ENCODE peak calls at places on chromosomes 13 and 19, in nine cellular contexts. G is cardiac muscle cell, I is pancreas, X is SK-N-SH, O is GM23248, L is tibial nerve, J is aorta, D is thyroid gland, W is left ventricle myocardium inferior. T is an unnamed sample.

GRCh38 chr19:42563352-42564210 is 31.1 kb downstream of the CEACAM8 start:
- DNase-seq in D (peak; percentile 20), I (no peak), L (peak; percentile 5), X (peak; percentile 63), G (peak; percentile 73), W (no peak), O (peak; percentile 71), J (no peak), T (peak; percentile 49)

GRCh38 chr19:7703332-7703731 is 1.4 kb upstream of the FCER2 start:
- DNase-seq in D (no peak), I (no peak), L (no peak), X (no peak), G (no peak), W (no peak), O (no peak), J (no peak), T (no peak)

GRCh38 chr19:31109626-31110025 is 239.6 kb downstream of the TSHZ3 start:
- DNase-seq in O (no peak), L (no peak), G (no peak), D (no peak), I (no peak), J (no peak), W (no peak), X (peak; percentile 53), T (no peak)

GRCh38 chr19:43738780-43739211 is 16.0 kb downstream of the SMG9 start:
- DNase-seq in W (no peak), O (peak; percentile 31), D (no peak), G (no peak), J (no peak), I (no peak), L (no peak), X (no peak), T (no peak)

GRCh38 chr13:45143346-45143751 is 23.0 kb downstream of the GTF2F2 start:
- DNase-seq in O (no peak), L (no peak), W (no peak), J (no peak), I (no peak), X (no peak), D (no peak), G (no peak), T (no peak)

GRCh38 chr13:27131202-27131623 is 40.4 kb downstream of the USP12 start:
- DNase-seq in D (no peak), J (no peak), I (no peak), G (no peak), X (no peak), L (no peak), O (peak; percentile 38), W (no peak), T (no peak)

GRCh38 chr13:87889241-87889640 is 218.1 kb downstream of the SLITRK5 start:
- DNase-seq in D (no peak), W (no peak), O (no peak), X (no peak), I (no peak), J (no peak), L (no peak), G (no peak), T (no peak)

GRCh38 chr19:42420055-42420544 is 7.1 kb downstream of the LIPE start:
- DNase-seq in G (no peak), L (no peak), I (no peak), W (no peak), X (peak; percentile 76), O (peak; percentile 67), J (peak; percentile 61), D (no peak), T (no peak)

GRCh38 chr13:32045963-32046785 is 14.6 kb downstream of the FRY start:
- DNase-seq in J (no peak), W (no peak), O (peak; percentile 53), I (peak; percentile 29), G (no peak), D (peak; percentile 7), X (no peak), L (peak; percentile 67), T (no peak)

GRCh38 chr13:101415358-101416174 is 742 bp downstream of the NALCN start:
- DNase-seq in G (no peak), J (no peak), D (peak; percentile 4), O (peak; percentile 10), L (no peak), W (no peak), I (no peak), X (no peak), T (no peak)

GRCh38 chr13:48125794-48126228 is 30.9 kb upstream of the MED4 start:
- DNase-seq in W (no peak), O (peak; percentile 70), L (peak; percentile 49), G (peak; percentile 3), J (no peak), X (no peak), D (peak; percentile 22), I (no peak), T (no peak)

GRCh38 chr13:109867766-109868165 is 81.4 kb upstream of the IRS2 start:
- DNase-seq in O (no peak), I (no peak), D (no peak), X (no peak), W (no peak), J (no peak), L (no peak), G (no peak), T (no peak)

GRCh38 chr13:109869312-109870237 is 83.2 kb upstream of the IRS2 start:
- DNase-seq in D (peak; percentile 90), J (peak; percentile 88), L (no peak), G (no peak), W (peak; percentile 81), X (peak; percentile 86), O (peak; percentile 65), I (peak; percentile 75), T (peak; percentile 90)

GRCh38 chr13:109870281-109871017 is 84.1 kb upstream of the IRS2 start:
- DNase-seq in J (no peak), W (no peak), I (no peak), L (no peak), G (no peak), O (no peak), D (no peak), X (no peak), T (no peak)

GRCh38 chr13:109871018-109871370 is 84.6 kb upstream of the IRS2 start:
- DNase-seq in D (no peak), L (no peak), O (peak; percentile 28), J (no peak), G (no peak), W (no peak), I (no peak), X (no peak), T (no peak)

GRCh38 chr13:109868583-109869311 is 82.4 kb upstream of the IRS2 start:
- DNase-seq in O (peak; percentile 21), X (no peak), W (no peak), D (no peak), L (no peak), J (no peak), G (no peak), I (no peak), T (no peak)
- H3K4me3 ChIP-seq in O (no peak overlapping the region), X (no peak overlapping the region), W (peak overlapping the region; percentile 57), D (no peak overlapping the region), L (no peak overlapping the region), J (peak overlapping the region; percentile 28), G (no peak overlapping the region), I (peak overlapping the region; percentile 48), T (peak overlapping the region; percentile 67)

GRCh38 chr19:18580311-18580710 is 8.3 kb upstream of the REX1BD start:
- DNase-seq in L (no peak), J (no peak), I (no peak), O (no peak), G (no peak), X (no peak), W (no peak), D (no peak), T (no peak)
- H3K4me1 ChIP-seq in L (no peaks in the 10 kb centered on the region), J (no peaks in the 10 kb centered on the region), I (no peaks in the 10 kb centered on the region), O (no peaks in the 10 kb centered on the region), G (no peaks in the 10 kb centered on the region), X (no peaks in the 10 kb centered on the region), W (no peaks in the 10 kb centered on the region), D (no peaks in the 10 kb centered on the region), T (no peaks in the 10 kb centered on the region)

GRCh38 chr13:72293206-72293605 is 426.2 kb upstream of the DACH1 start:
- DNase-seq in X (no peak), G (no peak), D (no peak), J (no peak), L (no peak), O (no peak), W (no peak), I (no peak), T (no peak)

GRCh38 chr13:72290962-72291681 is 424.1 kb upstream of the DACH1 start:
- DNase-seq in O (no peak), I (no peak), D (no peak), X (no peak), L (no peak), G (no peak), W (no peak), J (no peak), T (no peak)

GRCh38 chr13:72296246-72296645 is 429.2 kb upstream of the DACH1 start:
- DNase-seq in I (no peak), X (no peak), J (no peak), W (no peak), G (no peak), D (no peak), L (no peak), O (no peak), T (no peak)

DNA sequence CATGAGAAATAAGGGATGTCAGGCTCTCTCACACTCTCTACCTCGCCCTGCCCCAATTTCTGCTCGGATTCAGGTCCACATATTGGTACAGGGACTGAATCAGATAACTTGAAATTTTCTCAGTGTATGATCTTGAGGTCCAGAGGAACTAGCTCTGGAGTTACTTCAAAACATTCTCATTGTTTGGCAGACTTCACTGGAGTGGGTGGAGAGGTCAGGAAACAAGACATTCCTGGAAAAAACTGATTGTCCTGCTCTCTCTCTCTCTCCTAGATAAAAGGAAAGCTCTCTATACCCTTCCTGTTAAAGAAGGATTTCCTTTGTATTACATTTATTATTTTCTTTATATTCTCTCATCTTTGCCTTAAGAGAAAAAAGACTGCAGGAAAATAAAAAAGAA is 428.2 kb upstream of the DACH1 start:
- DNase-seq in W (no peak), I (no peak), X (no peak), G (no peak), O (no peak), D (no peak), L (no peak), J (no peak), T (no peak)
- H3K27me3 ChIP-seq in W (no peaks in the 10 kb centered on the region), I (no peaks in the 10 kb centered on the region), X (no peaks in the 10 kb centered on the region), G (no peaks in the 10 kb centered on the region), O (no peaks in the 10 kb centered on the region), D (no peaks in the 10 kb centered on the region), L (no peaks in the 10 kb centered on the region), J (no peaks in the 10 kb centered on the region), T (no peaks in the 10 kb centered on the region)

GRCh38 chr19:2087621-2088100 is 8.5 kb downstream of the MOB3A start:
- DNase-seq in D (no peak), X (peak; percentile 12), O (no peak), W (no peak), L (no peak), J (no peak), I (no peak), G (no peak), T (no peak)

GRCh38 chr19:2089001-2089711 is 7.0 kb downstream of the MOB3A start:
- DNase-seq in W (no peak), D (no peak), O (peak; percentile 52), J (peak; percentile 49), L (no peak), G (no peak), I (no peak), X (peak; percentile 67), T (peak; percentile 54)

GRCh38 chr19:2081873-2082810 is 14.0 kb downstream of the MOB3A start:
- DNase-seq in L (no peak), D (no peak), I (no peak), G (no peak), W (no peak), X (peak; percentile 28), O (no peak), J (no peak), T (no peak)

GRCh38 chr19:2083174-2083854 is 12.8 kb downstream of the MOB3A start:
- DNase-seq in L (no peak), D (no peak), W (no peak), I (no peak), X (peak; percentile 23), O (no peak), J (no peak), G (no peak), T (no peak)

GRCh38 chr19:2084993-2085720 is 11.0 kb downstream of the MOB3A start:
- DNase-seq in D (peak; percentile 46), L (peak; percentile 60), X (peak; percentile 20), J (peak; percentile 87), O (peak; percentile 79), G (no peak), I (peak; percentile 65), W (peak; percentile 64), T (no peak)
- H3K4me3 ChIP-seq in D (no peak overlapping the region), L (no peak overlapping the region), X (no peak overlapping the region), J (no peak overlapping the region), O (peak overlapping the region; percentile 1), G (no peak overlapping the region), I (peak overlapping the region; percentile 14), W (no peak overlapping the region), T (no peak overlapping the region)

T was measured in BE2C.